ENCODE peak calls at places on chromosomes 11 and 22, in seven cellular contexts. One of them, this sample, is unnamed. For H3K9me3, the result is how much of the 10 kb centered on the place peaks cover.

GRCh38 chr11:72759468-72759867 is 7.3 kb upstream of the ARAP1 start:
- DNase-seq in Peyer's patch: no peak
- DNase-seq in CD4-positive, CD25-positive, alpha-beta regulatory T cell: no peak
- DNase-seq in kidney: peak
- DNase-seq in psoas muscle: no peak
- DNase-seq in K562: no peak
- DNase-seq in heart right ventricle: no peak
- DNase-seq in this sample: no peak

GRCh38 chr11:68181719-68182451 is 31.2 kb downstream of the KMT5B start:
- DNase-seq in heart right ventricle: no peak
- DNase-seq in K562: no peak
- DNase-seq in Peyer's patch: no peak
- DNase-seq in psoas muscle: no peak
- DNase-seq in CD4-positive, CD25-positive, alpha-beta regulatory T cell: no peak
- DNase-seq in kidney: no peak
- DNase-seq in this sample: no peak

GRCh38 chr11:46658259-46658658 is 40.9 kb downstream of the ATG13 start:
- DNase-seq in kidney: no peak
- DNase-seq in heart right ventricle: no peak
- DNase-seq in CD4-positive, CD25-positive, alpha-beta regulatory T cell: no peak
- DNase-seq in Peyer's patch: no peak
- DNase-seq in psoas muscle: peak
- DNase-seq in K562: no peak
- DNase-seq in this sample: no peak

GRCh38 chr11:115226556-115226955 is 277.7 kb downstream of the CADM1 start:
- DNase-seq in heart right ventricle: no peak
- DNase-seq in CD4-positive, CD25-positive, alpha-beta regulatory T cell: no peak
- DNase-seq in psoas muscle: no peak
- DNase-seq in K562: no peak
- DNase-seq in kidney: no peak
- DNase-seq in Peyer's patch: no peak
- DNase-seq in this sample: no peak

GRCh38 chr11:128343870-128344269 is 243.5 kb downstream of the ETS1 start:
- DNase-seq in psoas muscle: no peak
- DNase-seq in CD4-positive, CD25-positive, alpha-beta regulatory T cell: peak
- DNase-seq in heart right ventricle: no peak
- DNase-seq in Peyer's patch: no peak
- DNase-seq in K562: no peak
- DNase-seq in kidney: no peak
- DNase-seq in this sample: no peak

GRCh38 chr11:45323598-45324249 is 37.6 kb upstream of the SYT13 start:
- DNase-seq in CD4-positive, CD25-positive, alpha-beta regulatory T cell: no peak
- DNase-seq in heart right ventricle: no peak
- DNase-seq in kidney: no peak
- DNase-seq in K562: no peak
- DNase-seq in Peyer's patch: no peak
- DNase-seq in psoas muscle: no peak
- DNase-seq in this sample: no peak

GRCh38 chr11:74837191-74837590 is 88.5 kb downstream of the RNF169 start:
- DNase-seq in heart right ventricle: no peak
- DNase-seq in Peyer's patch: no peak
- DNase-seq in K562: no peak
- DNase-seq in psoas muscle: no peak
- DNase-seq in kidney: no peak
- DNase-seq in CD4-positive, CD25-positive, alpha-beta regulatory T cell: no peak
- DNase-seq in this sample: no peak

GRCh38 chr11:69071086-69071800 is 22.5 kb downstream of the TPCN2 start:
- DNase-seq in CD4-positive, CD25-positive, alpha-beta regulatory T cell: no peak
- DNase-seq in heart right ventricle: no peak
- DNase-seq in K562: no peak
- DNase-seq in psoas muscle: no peak
- DNase-seq in kidney: no peak
- DNase-seq in Peyer's patch: no peak
- DNase-seq in this sample: no peak

GRCh38 chr11:84022221-84022620 is 736.1 kb upstream of the CCDC90B start:
- DNase-seq in K562: no peak
- DNase-seq in heart right ventricle: no peak
- DNase-seq in CD4-positive, CD25-positive, alpha-beta regulatory T cell: no peak
- DNase-seq in kidney: no peak
- DNase-seq in psoas muscle: no peak
- DNase-seq in Peyer's patch: no peak
- DNase-seq in this sample: no peak

GRCh38 chr22:22940961-22941605 is 53.5 kb downstream of the IGLL5 start:
- DNase-seq in CD4-positive, CD25-positive, alpha-beta regulatory T cell: no peak
- DNase-seq in kidney: no peak
- DNase-seq in K562: no peak
- DNase-seq in heart right ventricle: no peak
- DNase-seq in Peyer's patch: peak
- DNase-seq in psoas muscle: no peak
- DNase-seq in this sample: no peak

GRCh38 chr11:30474151-30474954 is 111.8 kb downstream of the MPPED2 start:
- DNase-seq in Peyer's patch: no peak
- DNase-seq in psoas muscle: no peak
- DNase-seq in kidney: no peak
- DNase-seq in CD4-positive, CD25-positive, alpha-beta regulatory T cell: no peak
- DNase-seq in K562: no peak
- DNase-seq in heart right ventricle: no peak
- DNase-seq in this sample: no peak

GRCh38 chr22:22098457-22099193 is 116.0 kb upstream of the TOP3B start:
- DNase-seq in Peyer's patch: no peak
- DNase-seq in kidney: no peak
- DNase-seq in CD4-positive, CD25-positive, alpha-beta regulatory T cell: no peak
- DNase-seq in heart right ventricle: no peak
- DNase-seq in K562: no peak
- DNase-seq in psoas muscle: no peak
- DNase-seq in this sample: peak

GRCh38 chr22:30216710-30217109 is 29.8 kb downstream of the LIF start:
- DNase-seq in K562: peak
- DNase-seq in Peyer's patch: no peak
- DNase-seq in kidney: no peak
- DNase-seq in heart right ventricle: no peak
- DNase-seq in CD4-positive, CD25-positive, alpha-beta regulatory T cell: no peak
- DNase-seq in psoas muscle: no peak
- DNase-seq in this sample: no peak

GRCh38 chr11:130118636-130119387 is 40.8 kb upstream of the ST14 start:
- DNase-seq in K562: no peak
- DNase-seq in kidney: no peak
- DNase-seq in heart right ventricle: no peak
- DNase-seq in Peyer's patch: no peak
- DNase-seq in CD4-positive, CD25-positive, alpha-beta regulatory T cell: peak
- DNase-seq in psoas muscle: no peak
- DNase-seq in this sample: peak

GRCh38 chr22:44561139-44561840 is 63.3 kb upstream of the RTL6 start:
- DNase-seq in heart right ventricle: no peak
- DNase-seq in psoas muscle: no peak
- DNase-seq in kidney: no peak
- DNase-seq in CD4-positive, CD25-positive, alpha-beta regulatory T cell: no peak
- DNase-seq in Peyer's patch: no peak
- DNase-seq in K562: no peak
- DNase-seq in this sample: no peak

GRCh38 chr11:106077609-106078517 is at the start of gene AASDHPPT:
- DNase-seq in Peyer's patch: no peak
- DNase-seq in kidney: no peak
- DNase-seq in heart right ventricle: no peak
- DNase-seq in CD4-positive, CD25-positive, alpha-beta regulatory T cell: no peak
- DNase-seq in psoas muscle: no peak
- DNase-seq in K562: peak
- DNase-seq in this sample: peak

GRCh38 chr11:114215871-114216803 is 80.1 kb upstream of the NNMT start:
- DNase-seq in heart right ventricle: no peak
- DNase-seq in Peyer's patch: no peak
- DNase-seq in K562: peak
- DNase-seq in kidney: no peak
- DNase-seq in psoas muscle: no peak
- DNase-seq in CD4-positive, CD25-positive, alpha-beta regulatory T cell: no peak
- DNase-seq in this sample: no peak

GRCh38 chr22:27540247-27540646 is 261.3 kb downstream of the MN1 start:
- DNase-seq in kidney: no peak
- DNase-seq in Peyer's patch: no peak
- DNase-seq in heart right ventricle: no peak
- DNase-seq in psoas muscle: no peak
- DNase-seq in CD4-positive, CD25-positive, alpha-beta regulatory T cell: no peak
- DNase-seq in K562: no peak
- DNase-seq in this sample: no peak

GRCh38 chr11:2943711-2944118 is 14.5 kb upstream of the PHLDA2 start:
- DNase-seq in K562: no peak
- DNase-seq in Peyer's patch: peak
- DNase-seq in heart right ventricle: no peak
- DNase-seq in kidney: peak
- DNase-seq in psoas muscle: peak
- DNase-seq in CD4-positive, CD25-positive, alpha-beta regulatory T cell: no peak
- DNase-seq in this sample: no peak

GRCh38 chr11:2994336-2994730 is 2.2 kb upstream of the NAP1L4 start:
- DNase-seq in psoas muscle: no peak
- DNase-seq in Peyer's patch: no peak
- DNase-seq in kidney: no peak
- DNase-seq in CD4-positive, CD25-positive, alpha-beta regulatory T cell: no peak
- DNase-seq in heart right ventricle: no peak
- DNase-seq in K562: no peak
- DNase-seq in this sample: no peak

GRCh38 chr11:114026355-114026754 is 33.2 kb upstream of the ZBTB16 start:
- DNase-seq in CD4-positive, CD25-positive, alpha-beta regulatory T cell: peak
- DNase-seq in K562: peak
- DNase-seq in psoas muscle: no peak
- DNase-seq in Peyer's patch: no peak
- DNase-seq in heart right ventricle: no peak
- DNase-seq in kidney: no peak
- DNase-seq in this sample: peak

GRCh38 chr11:130145975-130146776 is 13.4 kb upstream of the ST14 start:
- DNase-seq in K562: no peak
- DNase-seq in kidney: peak
- DNase-seq in heart right ventricle: peak
- DNase-seq in CD4-positive, CD25-positive, alpha-beta regulatory T cell: no peak
- DNase-seq in psoas muscle: no peak
- DNase-seq in Peyer's patch: peak
- DNase-seq in this sample: no peak

GRCh38 chr11:65500262-65501004 is 1.6 kb downstream of the MALAT1 start:
- DNase-seq in psoas muscle: peak
- DNase-seq in CD4-positive, CD25-positive, alpha-beta regulatory T cell: peak
- DNase-seq in heart right ventricle: no peak
- DNase-seq in Peyer's patch: peak
- DNase-seq in kidney: peak
- DNase-seq in K562: no peak
- DNase-seq in this sample: peak

DNA sequence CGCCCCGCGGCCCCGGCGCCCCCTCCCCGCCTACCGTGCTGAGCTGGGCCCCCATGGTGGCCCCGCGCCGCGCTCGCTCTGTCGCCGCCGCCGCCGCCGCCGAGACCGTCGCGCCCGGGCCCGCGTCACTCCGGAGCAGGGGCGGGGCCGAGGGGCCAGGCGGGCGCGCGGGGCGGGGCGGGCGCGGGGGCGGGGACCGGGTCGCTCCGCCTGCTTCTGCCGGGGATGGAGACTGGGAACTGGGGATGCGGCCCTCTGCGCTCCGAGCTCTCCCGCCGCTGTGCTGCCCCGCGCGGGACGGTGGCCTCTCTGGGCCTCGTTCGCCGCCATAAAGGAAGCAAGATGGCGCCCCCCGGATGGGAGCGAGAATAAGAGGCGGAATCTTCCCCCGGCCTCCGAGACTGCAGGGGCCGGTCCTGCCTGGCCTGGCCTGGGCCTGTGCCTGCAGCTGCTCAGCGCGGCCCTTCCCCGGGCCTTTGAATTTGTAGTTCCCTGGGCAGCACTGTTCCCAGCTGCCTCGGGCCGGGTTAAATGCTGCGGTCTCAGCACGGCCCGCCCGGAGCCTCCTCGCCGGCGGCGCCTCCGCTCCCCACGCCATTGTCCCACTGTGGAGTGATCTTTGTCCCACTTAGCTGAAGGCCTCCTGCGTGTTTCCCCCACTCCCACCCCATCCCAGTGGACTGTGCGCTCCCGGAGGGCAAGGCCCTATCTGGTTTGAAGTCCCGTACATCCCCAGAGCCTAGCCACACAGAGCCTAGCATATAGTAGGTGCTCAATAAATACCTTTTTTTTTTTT is at the start of gene CYB5R3:
- DNase-seq in K562: peak
- DNase-seq in kidney: peak
- DNase-seq in CD4-positive, CD25-positive, alpha-beta regulatory T cell: peak
- DNase-seq in Peyer's patch: peak
- DNase-seq in heart right ventricle: peak
- DNase-seq in psoas muscle: peak
- DNase-seq in this sample: peak
- H3K9me3 ChIP-seq in K562: under half
- H3K9me3 ChIP-seq in kidney: under half
- H3K9me3 ChIP-seq in CD4-positive, CD25-positive, alpha-beta regulatory T cell: under half
- H3K9me3 ChIP-seq in Peyer's patch: under half
- H3K9me3 ChIP-seq in heart right ventricle: under half
- H3K9me3 ChIP-seq in psoas muscle: under half
- H3K9me3 ChIP-seq in this sample: under half

GRCh38 chr22:49670610-49671330 is 156.9 kb downstream of the BRD1 start:
- DNase-seq in psoas muscle: no peak
- DNase-seq in Peyer's patch: peak
- DNase-seq in K562: no peak
- DNase-seq in CD4-positive, CD25-positive, alpha-beta regulatory T cell: no peak
- DNase-seq in kidney: peak
- DNase-seq in heart right ventricle: no peak
- DNase-seq in this sample: no peak
- H3K9me3 ChIP-seq in psoas muscle: under half
- H3K9me3 ChIP-seq in Peyer's patch: under half
- H3K9me3 ChIP-seq in K562: under half
- H3K9me3 ChIP-seq in CD4-positive, CD25-positive, alpha-beta regulatory T cell: under half
- H3K9me3 ChIP-seq in kidney: under half
- H3K9me3 ChIP-seq in heart right ventricle: under half
- H3K9me3 ChIP-seq in this sample: under half

DNA sequence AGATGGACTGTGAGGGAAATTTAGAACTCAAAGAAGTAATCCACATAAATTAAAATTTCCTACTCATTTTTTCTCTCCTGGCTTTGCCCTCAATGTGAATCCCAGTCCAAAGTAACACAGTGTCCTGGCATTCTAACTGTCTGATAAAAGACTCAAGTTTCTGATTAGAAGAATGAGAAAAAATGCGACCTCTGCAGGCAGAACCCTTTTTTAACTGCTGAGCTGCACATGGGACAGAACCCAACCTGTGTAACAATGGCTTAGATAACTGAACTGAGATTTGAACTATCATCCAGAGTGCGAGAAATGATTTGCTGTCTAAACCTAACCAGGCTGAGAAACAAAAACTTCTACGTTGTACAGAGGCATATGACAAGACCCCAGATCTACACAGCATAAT is 385.6 kb upstream of the LRRC4C start:
- DNase-seq in Peyer's patch: no peak
- DNase-seq in psoas muscle: no peak
- DNase-seq in CD4-positive, CD25-positive, alpha-beta regulatory T cell: no peak
- DNase-seq in K562: no peak
- DNase-seq in heart right ventricle: no peak
- DNase-seq in kidney: no peak
- DNase-seq in this sample: no peak
- H3K9me3 ChIP-seq in Peyer's patch: under half
- H3K9me3 ChIP-seq in psoas muscle: under half
- H3K9me3 ChIP-seq in CD4-positive, CD25-positive, alpha-beta regulatory T cell: under half
- H3K9me3 ChIP-seq in K562: under half
- H3K9me3 ChIP-seq in heart right ventricle: under half
- H3K9me3 ChIP-seq in kidney: under half
- H3K9me3 ChIP-seq in this sample: under half

DNA sequence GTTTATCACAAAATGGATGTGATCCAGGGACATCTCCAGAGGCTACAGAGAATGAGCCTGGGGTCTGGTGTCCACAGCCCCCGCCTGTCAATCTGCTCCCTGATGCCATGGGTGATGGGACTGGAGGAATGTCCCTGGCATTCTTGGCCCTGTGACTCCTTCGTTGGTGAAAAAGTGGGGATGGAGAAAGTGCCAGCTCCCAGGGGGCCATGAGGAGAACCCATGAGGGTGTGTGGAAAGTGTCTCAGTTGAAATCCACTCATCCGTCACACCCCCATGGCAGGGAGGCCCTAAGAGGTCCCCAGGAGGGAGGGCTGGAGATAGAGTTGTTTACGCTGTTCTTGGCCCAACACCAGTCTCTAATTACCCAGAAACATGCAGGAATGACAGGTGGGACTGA is 322.0 kb downstream of the CTTN start:
- DNase-seq in kidney: no peak
- DNase-seq in CD4-positive, CD25-positive, alpha-beta regulatory T cell: no peak
- DNase-seq in psoas muscle: no peak
- DNase-seq in K562: no peak
- DNase-seq in Peyer's patch: no peak
- DNase-seq in heart right ventricle: no peak
- DNase-seq in this sample: no peak
- H3K9me3 ChIP-seq in kidney: under half
- H3K9me3 ChIP-seq in CD4-positive, CD25-positive, alpha-beta regulatory T cell: under half
- H3K9me3 ChIP-seq in psoas muscle: under half
- H3K9me3 ChIP-seq in K562: under half
- H3K9me3 ChIP-seq in Peyer's patch: under half
- H3K9me3 ChIP-seq in heart right ventricle: under half
- H3K9me3 ChIP-seq in this sample: under half